ENCODE peak calls at places on chromosomes 6 and 20, in eight cellular contexts. D, L, U, B, E, N, X and H are unnamed samples.

GRCh38 chr6:14922306-14922705 is 323.6 kb upstream of the JARID2 start:
- DNase-seq in D (no peak), E (no peak), U (no peak), L (peak), N (no peak), X (no peak), B (no peak), H (no peak)

GRCh38 chr6:157285422-157285779 is 37.9 kb downstream of the TMEM242 start:
- DNase-seq in X (no peak), E (no peak), D (no peak), U (no peak), L (no peak), B (no peak), N (no peak), H (no peak)

GRCh38 chr6:73566954-73567591 is 46.2 kb upstream of the EEF1A1 start:
- DNase-seq in N (peak), U (no peak), D (peak), E (no peak), X (peak), B (peak), L (peak), H (no peak)

GRCh38 chr6:51892750-51893149 is 194.7 kb downstream of the PKHD1 start:
- DNase-seq in D (no peak), X (no peak), L (no peak), U (no peak), N (no peak), E (no peak), B (no peak), H (no peak)

GRCh38 chr6:132054525-132054924 is 103.4 kb upstream of the CCN2 start:
- DNase-seq in N (no peak), L (peak), X (peak), U (no peak), D (no peak), E (no peak), B (no peak), H (no peak)

GRCh38 chr6:111444794-111445193 is 38.2 kb downstream of the REV3L start:
- DNase-seq in L (no peak), D (no peak), U (no peak), B (no peak), X (no peak), E (no peak), N (no peak), H (no peak)

GRCh38 chr20:56257604-56258003 is 9.1 kb downstream of the MC3R start:
- DNase-seq in D (no peak), L (no peak), N (no peak), U (no peak), E (no peak), X (no peak), B (no peak), H (no peak)

GRCh38 chr6:93416575-93417420 is 2.6 kb downstream of the EPHA7 start:
- DNase-seq in N (peak), L (no peak), E (peak), U (no peak), D (peak), X (no peak), B (no peak), H (peak)

GRCh38 chr20:50578061-50578777 is 68.0 kb downstream of the PTPN1 start:
- DNase-seq in N (no peak), E (no peak), U (no peak), L (no peak), D (no peak), B (no peak), X (no peak), H (no peak)

GRCh38 chr20:18719426-18719825 is 94.2 kb upstream of the SCP2D1 start:
- DNase-seq in E (no peak), X (peak), L (peak), B (no peak), U (no peak), D (peak), N (peak), H (no peak)

GRCh38 chr6:68710916-68711315 is 75.8 kb downstream of the ADGRB3 start:
- DNase-seq in N (no peak), L (no peak), U (no peak), X (no peak), B (no peak), E (no peak), D (no peak), H (no peak)

GRCh38 chr6:81977488-81977887 is 225.0 kb upstream of the TENT5A start:
- DNase-seq in D (peak), L (peak), B (no peak), X (peak), N (peak), E (no peak), U (no peak), H (no peak)

GRCh38 chr6:27288136-27289044 is 23.7 kb downstream of the POM121L2 start:
- DNase-seq in N (no peak), X (no peak), U (no peak), E (no peak), L (no peak), D (no peak), B (no peak), H (no peak)

GRCh38 chr6:28336284-28337024 is 506 bp upstream of the ZSCAN31 start:
- DNase-seq in E (no peak), L (peak), D (peak), B (no peak), N (peak), U (peak), X (peak), H (no peak)

GRCh38 chr6:162998777-162999176 is 271.0 kb downstream of the PACRG start:
- DNase-seq in X (no peak), E (no peak), N (no peak), U (no peak), B (no peak), D (no peak), L (no peak), H (no peak)

GRCh38 chr6:47203266-47203967 is 106.3 kb downstream of the TNFRSF21 start:
- DNase-seq in U (no peak), X (no peak), B (no peak), E (no peak), N (no peak), D (no peak), L (no peak), H (no peak)

GRCh38 chr6:38493929-38494547 is 145.7 kb downstream of the BTBD9 start:
- DNase-seq in L (peak), E (peak), X (peak), D (peak), U (peak), N (peak), B (peak), H (peak)

GRCh38 chr6:46118836-46119235 is 11.0 kb upstream of the ENPP4 start:
- DNase-seq in D (no peak), N (no peak), E (no peak), X (no peak), U (no peak), B (no peak), L (no peak), H (no peak)

GRCh38 chr20:59016795-59017492 is 2.3 kb upstream of the TUBB1 start:
- DNase-seq in L (no peak), E (peak), X (no peak), B (no peak), U (no peak), N (no peak), D (peak), H (no peak)

GRCh38 chr20:6008254-6008653 is 45.6 kb downstream of the LRRN4 start:
- DNase-seq in B (peak), U (no peak), N (peak), X (peak), E (no peak), L (peak), D (peak), H (no peak)

GRCh38 chr20:16573011-16573965 is at the start of gene KIF16B:
- DNase-seq in N (peak), L (peak), U (peak), E (peak), X (peak), B (peak), D (peak), H (peak)

GRCh38 chr6:57313009-57313408 is 4.4 kb upstream of the PRIM2 start:
- DNase-seq in X (no peak), N (no peak), U (no peak), E (no peak), B (no peak), L (no peak), D (no peak), H (no peak)

GRCh38 chr6:57315851-57316250 is 1.6 kb upstream of the PRIM2 start:
- DNase-seq in D (no peak), U (no peak), E (no peak), X (no peak), L (no peak), N (no peak), B (no peak), H (no peak)

GRCh38 chr6:57312004-57312345 is 5.5 kb upstream of the PRIM2 start:
- DNase-seq in N (no peak), E (no peak), L (no peak), B (no peak), U (no peak), X (no peak), D (no peak), H (no peak)

GRCh38 chr6:57316581-57317059 is 810 bp upstream of the PRIM2 start:
- DNase-seq in X (peak), U (peak), E (peak), N (peak), B (peak), D (peak), L (peak), H (peak)

DNA sequence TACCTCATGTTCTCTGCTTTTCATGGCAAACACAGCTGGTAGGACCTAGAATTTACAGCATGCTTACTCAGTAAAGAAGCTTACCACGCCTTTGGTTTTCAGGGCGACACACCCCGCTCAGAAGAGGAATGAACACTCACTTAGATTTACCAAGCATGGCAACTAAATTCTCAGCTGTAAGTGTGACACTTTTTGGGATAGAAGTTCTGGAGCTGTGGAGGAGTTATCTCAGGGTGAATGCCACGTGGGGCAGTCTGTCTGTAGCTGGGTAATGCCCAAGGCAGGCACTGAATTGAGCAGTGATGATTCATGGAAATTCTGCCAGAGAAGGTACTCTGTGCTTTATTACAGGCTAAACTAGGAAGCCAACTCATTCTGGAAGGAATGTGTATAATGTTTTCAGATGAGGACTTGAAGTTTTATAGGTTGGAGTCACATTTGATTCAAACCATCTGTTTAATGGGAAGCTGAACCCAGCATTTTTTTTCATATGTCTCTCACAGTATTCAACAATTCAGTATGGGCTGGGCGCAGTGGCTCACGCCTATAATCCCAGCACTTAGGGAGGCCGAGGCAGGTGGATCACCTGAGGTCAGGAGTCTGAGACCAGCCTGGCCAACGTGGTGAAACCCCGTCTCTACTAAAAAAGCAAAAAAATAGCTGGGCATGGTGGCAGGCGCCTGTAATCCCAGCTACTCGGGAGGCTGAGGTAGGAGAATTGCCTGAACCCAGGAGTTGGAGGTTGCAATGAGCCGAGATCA is 3.5 kb upstream of the PRIM2 start:
- DNase-seq in U (no peak), L (peak), B (no peak), E (no peak), X (peak), N (peak), D (peak), H (no peak)
- TF ChIP-seq CTCF in U (no peak), L (no peak), B (no peak), E (no peak), X (no peak), N (no peak), D (no peak), H (no peak)

GRCh38 chr20:40728470-40728869 is 39.4 kb upstream of the MAFB start:
- DNase-seq in D (no peak), B (no peak), U (no peak), E (no peak), N (no peak), X (no peak), L (no peak), H (no peak)
- TF ChIP-seq CTCF in D (no peak), B (no peak), U (no peak), E (peak), N (peak), X (peak), L (no peak), H (peak)

GRCh38 chr6:10535198-10535597 is 14.0 kb downstream of the GCNT2 start:
- DNase-seq in X (no peak), E (no peak), N (no peak), U (no peak), L (no peak), D (no peak), B (no peak), H (no peak)

GRCh38 chr6:10531942-10532341 is 10.8 kb downstream of the GCNT2 start:
- DNase-seq in N (no peak), X (no peak), U (no peak), B (no peak), E (no peak), D (no peak), L (no peak), H (no peak)

GRCh38 chr6:10531513-10531912 is 10.4 kb downstream of the GCNT2 start:
- DNase-seq in U (no peak), N (no peak), L (no peak), X (no peak), B (no peak), E (no peak), D (no peak), H (no peak)

GRCh38 chr6:10532392-10532791 is 11.2 kb downstream of the GCNT2 start:
- DNase-seq in U (no peak), N (no peak), E (no peak), B (no peak), D (no peak), X (no peak), L (no peak), H (no peak)

GRCh38 chr6:10534418-10534760 is 13.2 kb downstream of the GCNT2 start:
- DNase-seq in N (no peak), E (no peak), L (no peak), B (no peak), D (no peak), U (no peak), X (no peak), H (no peak)
- TF ChIP-seq CTCF in N (no peak), E (no peak), L (no peak), B (no peak), D (no peak), U (no peak), X (no peak), H (no peak)

GRCh38 chr20:45098096-45098773 is 2.7 kb downstream of the KCNS1 start:
- DNase-seq in E (no peak), N (peak), L (peak), D (peak), U (no peak), X (peak), B (no peak), H (no peak)
- TF ChIP-seq CTCF in E (peak), N (peak), L (peak), D (peak), U (no peak), X (peak), B (no peak), H (peak)